ENCODE peak calls at places on chromosomes 12 and 14, in nine cellular contexts. S is KBM-7; I is activated CD4-positive, alpha-beta T cell treated with anti-CD3 and anti-CD28 coated beads, Interleukin-2, amount 10 ng/mL, durations not matched to agents 24 days and 14 days; Y is T-helper 9 cell; B is kidney tubule cell; F is AG10803; T is activated gamma-delta T cell treated with anti-CD3 and anti-CD28 coated beads, Interleukin-2, amount 50 U/mL, for 16 hours; X is mesendoderm; H is fibroblast of lung. Z is an unnamed sample.

GRCh38 chr14:55731881-55732498 is 152.0 kb downstream of the KTN1 start:
- DNase-seq in I (peak), H (peak), B (peak), F (peak), X (peak), T (peak), Y (peak), S (peak), Z (no peak)

GRCh38 chr14:67420102-67420739 is 8.3 kb upstream of the PLEK2 start:
- DNase-seq in Y (peak), I (peak), H (no peak), S (peak), T (no peak), F (no peak), B (no peak), X (peak), Z (no peak)

GRCh38 chr14:99393059-99393655 is 87.5 kb downstream of the SETD3 start:
- DNase-seq in S (peak), X (peak), F (peak), Y (peak), T (no peak), H (peak), I (peak), B (peak), Z (no peak)

GRCh38 chr12:5022465-5023061 is 21.1 kb upstream of the KCNA5 start:
- DNase-seq in Y (no peak), S (peak), X (peak), T (peak), I (peak), F (peak), H (peak), B (peak), Z (no peak)

GRCh38 chr14:20684662-20685456 is 499 bp downstream of the RNASE4 start:
- DNase-seq in F (peak), I (no peak), X (peak), Y (no peak), H (peak), B (peak), S (no peak), T (no peak), Z (no peak)

GRCh38 chr12:117347588-117347987 is 13.8 kb downstream of the NOS1 start:
- DNase-seq in Y (no peak), F (no peak), B (no peak), X (no peak), H (no peak), I (no peak), S (no peak), T (no peak), Z (no peak)

GRCh38 chr14:45680531-45680930 is 427.5 kb upstream of the MIS18BP1 start:
- DNase-seq in F (no peak), H (no peak), B (no peak), X (no peak), T (no peak), I (no peak), S (no peak), Y (no peak), Z (no peak)

GRCh38 chr12:76197283-76197682 is 112.8 kb upstream of the NAP1L1 start:
- DNase-seq in S (no peak), X (no peak), T (no peak), B (no peak), H (no peak), F (no peak), Y (no peak), I (no peak), Z (no peak)

GRCh38 chr14:66483322-66483721 is 2.8 kb upstream of the CCDC196 start:
- DNase-seq in X (no peak), B (no peak), Y (no peak), S (no peak), T (no peak), H (peak), I (no peak), F (peak), Z (no peak)

GRCh38 chr14:52706286-52706685 is 714 bp upstream of the PSMC6 start:
- DNase-seq in S (peak), H (peak), B (peak), I (peak), X (no peak), F (no peak), Y (peak), T (peak), Z (no peak)

GRCh38 chr14:58733451-58734208 is 95.9 kb downstream of the DACT1 start:
- DNase-seq in X (no peak), S (no peak), T (no peak), I (no peak), H (no peak), F (no peak), B (no peak), Y (no peak), Z (no peak)

GRCh38 chr14:71932229-71932951 is at the start of gene RGS6:
- DNase-seq in S (no peak), H (no peak), I (peak), T (no peak), Y (no peak), F (no peak), B (peak), X (peak), Z (no peak)

GRCh38 chr14:92687681-92688433 is 60.6 kb downstream of the LGMN start:
- DNase-seq in B (peak), H (no peak), S (no peak), Y (no peak), T (no peak), I (no peak), F (no peak), X (peak), Z (no peak)

GRCh38 chr12:57087689-57088441 is 1.0 kb upstream of the NAB2 start:
- DNase-seq in X (peak), S (peak), I (peak), F (peak), H (peak), B (peak), T (peak), Y (peak), Z (peak)

GRCh38 chr12:65649126-65649525 is 175.2 kb upstream of the HMGA2 start:
- DNase-seq in I (no peak), S (no peak), X (no peak), H (peak), Y (no peak), B (peak), T (no peak), F (peak), Z (no peak)

GRCh38 chr14:51070732-51071131 is 24.2 kb downstream of the TRIM9 start:
- DNase-seq in B (no peak), T (no peak), Y (no peak), X (no peak), F (peak), H (no peak), S (no peak), I (no peak), Z (no peak)

GRCh38 chr12:116508145-116509121 is 50.7 kb upstream of the MAP1LC3B2 start:
- DNase-seq in H (peak), T (no peak), B (peak), Y (peak), F (no peak), S (peak), I (peak), X (peak), Z (no peak)

GRCh38 chr12:49332441-49332861 is 4.5 kb downstream of the C1QL4 start:
- DNase-seq in X (no peak), F (no peak), S (no peak), H (no peak), B (no peak), Y (no peak), I (no peak), T (no peak), Z (no peak)

GRCh38 chr12:66107451-66107915 is 23.1 kb downstream of the LLPH start:
- DNase-seq in T (peak), B (peak), X (peak), H (peak), S (peak), I (peak), Y (peak), F (peak), Z (peak)

GRCh38 chr12:119902084-119902509 is 25.0 kb upstream of the CIT start:
- DNase-seq in B (peak), T (peak), Y (peak), I (peak), F (peak), H (peak), X (peak), S (peak), Z (peak)

GRCh38 chr14:55180434-55180833 is 11.0 kb downstream of the DLGAP5 start:
- DNase-seq in Y (no peak), B (peak), F (no peak), X (no peak), S (no peak), I (no peak), T (no peak), H (peak), Z (no peak)

GRCh38 chr12:52518574-52519469 is 1.4 kb downstream of the KRT5 start:
- DNase-seq in B (no peak), F (no peak), H (no peak), I (no peak), Y (no peak), T (no peak), X (no peak), S (no peak), Z (no peak)

GRCh38 chr12:52741378-52742195 is 35.6 kb downstream of the KRT76 start:
- DNase-seq in S (peak), T (peak), X (peak), F (peak), Y (peak), H (peak), I (peak), B (peak), Z (no peak)

GRCh38 chr12:130952545-130952954 is 1.2 kb upstream of the ADGRD1 start:
- DNase-seq in S (no peak), I (no peak), B (no peak), X (peak), H (no peak), Y (no peak), T (no peak), F (no peak), Z (no peak)

GRCh38 chr14:60008042-60008441 is 83.7 kb upstream of the PCNX4 start:
- DNase-seq in I (no peak), S (no peak), T (no peak), X (no peak), H (peak), F (no peak), Y (no peak), B (no peak), Z (no peak)

Z was measured in GF-D8.